ENCODE peak calls at places on chromosomes 5 and 9, in four cellular contexts. One of them, this sample, is unnamed.

GRCh38 chr9:22389271-22389670 is 57.4 kb upstream of the DMRTA1 start:
- DNase-seq in endothelial cell of umbilical vein: no peak
- DNase-seq in PC-3: no peak
- DNase-seq in mammary epithelial cell: no peak
- DNase-seq in this sample: no peak

GRCh38 chr9:127213859-127214258 is 50.7 kb upstream of the GARNL3 start:
- DNase-seq in endothelial cell of umbilical vein: no peak
- DNase-seq in PC-3: no peak
- DNase-seq in mammary epithelial cell: no peak
- DNase-seq in this sample: no peak

GRCh38 chr5:150178262-150178661 is 11.6 kb upstream of the SLC6A7 start:
- DNase-seq in endothelial cell of umbilical vein: no peak
- DNase-seq in PC-3: no peak
- DNase-seq in mammary epithelial cell: no peak
- DNase-seq in this sample: no peak

GRCh38 chr5:38029431-38030065 is 189.7 kb upstream of the GDNF start:
- DNase-seq in endothelial cell of umbilical vein: no peak
- DNase-seq in PC-3: peak
- DNase-seq in mammary epithelial cell: peak
- DNase-seq in this sample: no peak

GRCh38 chr9:124281934-124282351 is 24.2 kb downstream of the NEK6 start:
- DNase-seq in endothelial cell of umbilical vein: peak
- DNase-seq in PC-3: no peak
- DNase-seq in mammary epithelial cell: no peak
- DNase-seq in this sample: peak

GRCh38 chr9:93598647-93599241 is 22.4 kb downstream of the PHF2 start:
- DNase-seq in endothelial cell of umbilical vein: peak
- DNase-seq in PC-3: no peak
- DNase-seq in mammary epithelial cell: no peak
- DNase-seq in this sample: no peak

GRCh38 chr9:69149321-69149807 is 24.7 kb upstream of the TJP2 start:
- DNase-seq in endothelial cell of umbilical vein: peak
- DNase-seq in PC-3: no peak
- DNase-seq in mammary epithelial cell: peak
- DNase-seq in this sample: peak

GRCh38 chr9:136808075-136808780 is 480 bp downstream of the RABL6 start:
- DNase-seq in endothelial cell of umbilical vein: peak
- DNase-seq in PC-3: no peak
- DNase-seq in mammary epithelial cell: no peak
- DNase-seq in this sample: peak

GRCh38 chr5:141742866-141743651 is 61.0 kb upstream of the ARAP3 start:
- DNase-seq in endothelial cell of umbilical vein: peak
- DNase-seq in PC-3: peak
- DNase-seq in mammary epithelial cell: peak
- DNase-seq in this sample: peak

GRCh38 chr5:147101654-147102053 is 133.2 kb upstream of the STK32A start:
- DNase-seq in endothelial cell of umbilical vein: no peak
- DNase-seq in PC-3: no peak
- DNase-seq in mammary epithelial cell: no peak
- DNase-seq in this sample: no peak

GRCh38 chr5:134763221-134763620 is 4.6 kb downstream of the DDX46 start:
- DNase-seq in endothelial cell of umbilical vein: no peak
- DNase-seq in PC-3: no peak
- DNase-seq in mammary epithelial cell: no peak
- DNase-seq in this sample: no peak

GRCh38 chr5:149170292-149170691 is 29.0 kb downstream of the ABLIM3 start:
- DNase-seq in endothelial cell of umbilical vein: no peak
- DNase-seq in PC-3: no peak
- DNase-seq in mammary epithelial cell: no peak
- DNase-seq in this sample: no peak

GRCh38 chr9:114850871-114851270 is 45.0 kb upstream of the TNFSF15 start:
- DNase-seq in endothelial cell of umbilical vein: peak
- DNase-seq in PC-3: peak
- DNase-seq in mammary epithelial cell: no peak
- DNase-seq in this sample: no peak

GRCh38 chr5:33272288-33272687 is 168.5 kb upstream of the TARS1 start:
- DNase-seq in endothelial cell of umbilical vein: peak
- DNase-seq in PC-3: peak
- DNase-seq in mammary epithelial cell: peak
- DNase-seq in this sample: peak

GRCh38 chr5:54234304-54234938 is 76.0 kb downstream of the ARL15 start:
- DNase-seq in endothelial cell of umbilical vein: peak
- DNase-seq in PC-3: peak
- DNase-seq in mammary epithelial cell: peak
- DNase-seq in this sample: peak

GRCh38 chr5:87121315-87122170 is 146.1 kb upstream of the RASA1 start:
- DNase-seq in endothelial cell of umbilical vein: peak
- DNase-seq in PC-3: peak
- DNase-seq in mammary epithelial cell: peak
- DNase-seq in this sample: peak

GRCh38 chr9:130944510-130945058 is 5.5 kb upstream of the FIBCD1 start:
- DNase-seq in endothelial cell of umbilical vein: no peak
- DNase-seq in PC-3: no peak
- DNase-seq in mammary epithelial cell: no peak
- DNase-seq in this sample: peak

GRCh38 chr5:80159133-80159815 is 96.6 kb downstream of the SERINC5 start:
- DNase-seq in endothelial cell of umbilical vein: no peak
- DNase-seq in PC-3: no peak
- DNase-seq in mammary epithelial cell: no peak
- DNase-seq in this sample: no peak

GRCh38 chr9:72207278-72207677 is 58.0 kb downstream of the GDA start:
- DNase-seq in endothelial cell of umbilical vein: no peak
- DNase-seq in PC-3: no peak
- DNase-seq in mammary epithelial cell: no peak
- DNase-seq in this sample: no peak

GRCh38 chr9:72205513-72205912 is 56.3 kb downstream of the GDA start:
- DNase-seq in endothelial cell of umbilical vein: no peak
- DNase-seq in PC-3: no peak
- DNase-seq in mammary epithelial cell: peak
- DNase-seq in this sample: no peak

GRCh38 chr9:72210522-72210921 is 61.3 kb downstream of the GDA start:
- DNase-seq in endothelial cell of umbilical vein: no peak
- DNase-seq in PC-3: peak
- DNase-seq in mammary epithelial cell: peak
- DNase-seq in this sample: no peak

GRCh38 chr9:72213906-72214305 is 64.7 kb downstream of the GDA start:
- DNase-seq in endothelial cell of umbilical vein: no peak
- DNase-seq in PC-3: no peak
- DNase-seq in mammary epithelial cell: no peak
- DNase-seq in this sample: no peak

GRCh38 chr9:72211047-72211446 is 61.8 kb downstream of the GDA start:
- DNase-seq in endothelial cell of umbilical vein: no peak
- DNase-seq in PC-3: no peak
- DNase-seq in mammary epithelial cell: no peak
- DNase-seq in this sample: no peak
- H3K4me2 ChIP-seq in endothelial cell of umbilical vein: no peak
- H3K4me2 ChIP-seq in PC-3: no peak
- H3K4me2 ChIP-seq in mammary epithelial cell: no peak
- H3K4me2 ChIP-seq in this sample: no peak

DNA sequence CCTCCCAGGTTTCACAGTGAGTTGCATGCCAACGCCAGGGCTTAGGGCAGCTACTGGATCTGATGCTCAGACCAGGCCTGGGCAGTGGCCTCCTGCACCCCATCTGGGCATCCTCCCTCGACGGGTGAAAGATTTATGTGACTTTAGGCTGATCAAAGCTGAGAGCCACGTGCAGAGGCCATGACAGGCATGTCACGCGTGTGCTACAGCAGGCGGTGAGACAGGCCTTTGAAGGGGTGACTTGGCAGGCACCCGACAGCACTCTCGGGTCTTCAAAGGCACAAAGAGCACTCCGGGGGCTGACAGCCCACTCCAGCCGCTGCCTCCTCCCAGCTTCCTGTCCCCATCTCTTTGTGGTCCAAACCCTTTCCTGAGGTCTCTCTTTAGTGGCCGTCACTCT is 66.2 kb downstream of the NTNG2 start:
- DNase-seq in endothelial cell of umbilical vein: no peak
- DNase-seq in PC-3: no peak
- DNase-seq in mammary epithelial cell: no peak
- DNase-seq in this sample: peak
- H3K4me2 ChIP-seq in endothelial cell of umbilical vein: no peak
- H3K4me2 ChIP-seq in PC-3: no peak
- H3K4me2 ChIP-seq in mammary epithelial cell: no peak
- H3K4me2 ChIP-seq in this sample: no peak

GRCh38 chr5:56637321-56637920 is 177.9 kb upstream of the MAP3K1 start:
- DNase-seq in endothelial cell of umbilical vein: peak
- DNase-seq in PC-3: peak
- DNase-seq in mammary epithelial cell: no peak
- DNase-seq in this sample: peak
- H3K4me2 ChIP-seq in endothelial cell of umbilical vein: no peak
- H3K4me2 ChIP-seq in PC-3: peak
- H3K4me2 ChIP-seq in mammary epithelial cell: no peak
- H3K4me2 ChIP-seq in this sample: no peak

GRCh38 chr5:136020001-136020382 is 8.8 kb upstream of the TGFBI start:
- DNase-seq in endothelial cell of umbilical vein: no peak
- DNase-seq in PC-3: no peak
- DNase-seq in mammary epithelial cell: no peak
- DNase-seq in this sample: peak
- H3K4me2 ChIP-seq in endothelial cell of umbilical vein: no peak
- H3K4me2 ChIP-seq in PC-3: peak
- H3K4me2 ChIP-seq in mammary epithelial cell: peak
- H3K4me2 ChIP-seq in this sample: peak